ENCODE peak calls at places on chromosomes 2 and 18, in five cellular contexts. K is psoas muscle, W is fibroblast of lung, N is coronary artery, B is body of pancreas. E is an unnamed sample.

GRCh38 chr18:42418121-42418520 is 463.1 kb downstream of the PIK3C3 start:
- DNase-seq in K (no peak), W (no peak), N (no peak), B (no peak), E (no peak)

GRCh38 chr2:173448938-173449471 is 94.3 kb downstream of the CDCA7 start:
- DNase-seq in K (peak), W (peak), N (peak), B (peak), E (peak)

GRCh38 chr2:109558076-109558882 is 55.5 kb downstream of the SEPTIN10 start:
- DNase-seq in K (no peak), W (peak), N (no peak), B (peak), E (no peak)

GRCh38 chr2:424306-425172 is 136.6 kb upstream of the ALKAL2 start:
- DNase-seq in K (no peak), W (peak), N (no peak), B (no peak), E (no peak)

GRCh38 chr2:237742614-237743013 is 56.0 kb upstream of the RBM44 start:
- DNase-seq in K (no peak), W (no peak), N (no peak), B (no peak), E (no peak)

GRCh38 chr2:237084444-237084843 is 1.2 kb upstream of the COPS8 start:
- DNase-seq in K (no peak), W (no peak), N (no peak), B (no peak), E (no peak)

GRCh38 chr2:104944495-104944894 is 90.6 kb downstream of the POU3F3 start:
- DNase-seq in K (no peak), W (peak), N (no peak), B (peak), E (no peak)

GRCh38 chr2:108534577-108535379 is 508 bp downstream of the LIMS1 start:
- DNase-seq in K (peak), W (peak), N (peak), B (peak), E (peak)

GRCh38 chr18:3268306-3268705 is 6.4 kb downstream of the MYL12B start:
- DNase-seq in K (no peak), W (no peak), N (no peak), B (no peak), E (no peak)

GRCh38 chr2:124145982-124146381 is 120.9 kb downstream of the CNTNAP5 start:
- DNase-seq in K (no peak), W (no peak), N (no peak), B (no peak), E (no peak)

GRCh38 chr2:191638079-191638801 is 39.7 kb upstream of the NABP1 start:
- DNase-seq in K (no peak), W (peak), N (no peak), B (peak), E (no peak)

GRCh38 chr2:3520591-3520990 is 1.3 kb upstream of the ADI1 start:
- DNase-seq in K (no peak), W (no peak), N (peak), B (no peak), E (no peak)

GRCh38 chr2:240812721-240813120 is 7.3 kb downstream of the KIF1A start:
- DNase-seq in K (no peak), W (no peak), N (peak), B (no peak), E (peak)

GRCh38 chr2:8392098-8392844 is 289.6 kb upstream of the ID2 start:
- DNase-seq in K (no peak), W (no peak), N (no peak), B (no peak), E (no peak)

GRCh38 chr2:40096360-40096759 is 317.3 kb upstream of the THUMPD2 start:
- DNase-seq in K (no peak), W (peak), N (no peak), B (no peak), E (no peak)

GRCh38 chr2:135963841-135964240 is 21.6 kb downstream of the DARS1 start:
- DNase-seq in K (no peak), W (peak), N (no peak), B (no peak), E (no peak)

GRCh38 chr2:64792995-64793639 is 139.4 kb upstream of the SERTAD2 start:
- DNase-seq in K (no peak), W (peak), N (no peak), B (no peak), E (no peak)

GRCh38 chr18:55763298-55763697 is 175.3 kb upstream of the TCF4 start:
- DNase-seq in K (no peak), W (peak), N (no peak), B (no peak), E (no peak)

GRCh38 chr2:231666171-231667095 is 41.9 kb upstream of the PTMA start:
- DNase-seq in K (peak), W (peak), N (peak), B (peak), E (peak)

GRCh38 chr2:37230581-37230980 is 815 bp downstream of the CEBPZ start:
- DNase-seq in K (no peak), W (peak), N (no peak), B (no peak), E (no peak)

GRCh38 chr2:46275995-46276394 is 21.2 kb upstream of the EPAS1 start:
- DNase-seq in K (peak), W (peak), N (no peak), B (peak), E (peak)

GRCh38 chr2:237207641-237208040 is 122.0 kb downstream of the COPS8 start:
- DNase-seq in K (peak), W (peak), N (peak), B (peak), E (no peak)

GRCh38 chr18:494602-494983 is 5.9 kb downstream of the COLEC12 start:
- DNase-seq in K (no peak), W (peak), N (no peak), B (no peak), E (no peak)

GRCh38 chr2:209391776-209392401 is 32.0 kb upstream of the MAP2 start:
- DNase-seq in K (no peak), W (peak), N (no peak), B (no peak), E (no peak)

GRCh38 chr2:101773137-101773536 is 75.6 kb downstream of the MAP4K4 start:
- DNase-seq in K (no peak), W (no peak), N (no peak), B (no peak), E (no peak)

GRCh38 chr2:186516396-186516795 is 30.3 kb downstream of the ZC3H15 start:
- DNase-seq in K (no peak), W (no peak), N (no peak), B (no peak), E (no peak)

GRCh38 chr2:174337337-174338154 is 2.8 kb downstream of the SP9 start:
- DNase-seq in K (no peak), W (peak), N (no peak), B (no peak), E (peak)

GRCh38 chr2:217338306-217338916 is 478.5 kb upstream of the TNP1 start:
- DNase-seq in K (no peak), W (peak), N (no peak), B (no peak), E (no peak)

GRCh38 chr2:237458519-237458918 is 28.5 kb upstream of the MLPH start:
- DNase-seq in K (no peak), W (no peak), N (no peak), B (no peak), E (no peak)

GRCh38 chr2:236799391-236800048 is 229.9 kb downstream of the ACKR3 start:
- DNase-seq in K (no peak), W (no peak), N (no peak), B (no peak), E (no peak)

GRCh38 chr2:181468313-181468712 is 11.1 kb downstream of the ITGA4 start:
- DNase-seq in K (no peak), W (peak), N (no peak), B (no peak), E (no peak)

GRCh38 chr2:877747-878146 is 72.9 kb upstream of the SNTG2 start:
- DNase-seq in K (no peak), W (no peak), N (peak), B (no peak), E (no peak)

GRCh38 chr18:70288171-70288850 is 534 bp upstream of the SOCS6 start:
- DNase-seq in K (peak), W (peak), N (peak), B (peak), E (no peak)

GRCh38 chr2:172978053-172978383 is 97.6 kb upstream of the MAP3K20 start:
- DNase-seq in K (no peak), W (no peak), N (no peak), B (no peak), E (no peak)

GRCh38 chr18:42338683-42339082 is 383.6 kb downstream of the PIK3C3 start:
- DNase-seq in K (no peak), W (peak), N (no peak), B (no peak), E (no peak)

GRCh38 chr2:226649201-226649600 is 150.4 kb downstream of the IRS1 start:
- DNase-seq in K (no peak), W (no peak), N (no peak), B (no peak), E (no peak)

GRCh38 chr18:75546964-75547363 is 119.5 kb upstream of the SMIM21 start:
- DNase-seq in K (no peak), W (no peak), N (no peak), B (no peak), E (no peak)

GRCh38 chr2:175931751-175932295 is 70.2 kb downstream of the LNPK start:
- DNase-seq in K (no peak), W (peak), N (no peak), B (no peak), E (no peak)

GRCh38 chr2:147869934-147870333 is 25.1 kb downstream of the ACVR2A start:
- DNase-seq in K (no peak), W (no peak), N (no peak), B (no peak), E (no peak)

GRCh38 chr2:28750316-28751101 is 1.1 kb upstream of the PPP1CB start:
- DNase-seq in K (no peak), W (peak), N (no peak), B (peak), E (no peak)

GRCh38 chr2:28745225-28745624 is 6.4 kb upstream of the PPP1CB start:
- DNase-seq in K (no peak), W (no peak), N (no peak), B (no peak), E (no peak)

GRCh38 chr2:28748176-28748575 is 3.5 kb upstream of the PPP1CB start:
- DNase-seq in K (no peak), W (no peak), N (no peak), B (no peak), E (no peak)

GRCh38 chr2:28746504-28747111 is 5.0 kb upstream of the PPP1CB start:
- DNase-seq in K (no peak), W (no peak), N (no peak), B (no peak), E (no peak)

GRCh38 chr2:28747714-28748113 is 3.9 kb upstream of the PPP1CB start:
- DNase-seq in K (no peak), W (no peak), N (no peak), B (no peak), E (no peak)
- H3K27ac ChIP-seq in K (peak), W (no peak), N (peak), B (peak), E (no peak)

GRCh38 chr2:239519921-239520585 is 119.2 kb upstream of the HDAC4 start:
- DNase-seq in K (peak), W (no peak), N (no peak), B (no peak), E (peak)
- H3K27ac ChIP-seq in K (no peak), W (no peak), N (no peak), B (no peak), E (no peak)

GRCh38 chr18:58871514-58872490 is 7.1 kb downstream of the ZNF532 start:
- DNase-seq in K (no peak), W (no peak), N (no peak), B (no peak), E (no peak)
- H3K27ac ChIP-seq in K (no peak), W (peak), N (peak), B (no peak), E (no peak)

GRCh38 chr2:234254783-234255521 is 204.4 kb downstream of the SPP2 start:
- DNase-seq in K (no peak), W (peak), N (no peak), B (no peak), E (no peak)
- H3K27ac ChIP-seq in K (no peak), W (no peak), N (no peak), B (no peak), E (no peak)

DNA sequence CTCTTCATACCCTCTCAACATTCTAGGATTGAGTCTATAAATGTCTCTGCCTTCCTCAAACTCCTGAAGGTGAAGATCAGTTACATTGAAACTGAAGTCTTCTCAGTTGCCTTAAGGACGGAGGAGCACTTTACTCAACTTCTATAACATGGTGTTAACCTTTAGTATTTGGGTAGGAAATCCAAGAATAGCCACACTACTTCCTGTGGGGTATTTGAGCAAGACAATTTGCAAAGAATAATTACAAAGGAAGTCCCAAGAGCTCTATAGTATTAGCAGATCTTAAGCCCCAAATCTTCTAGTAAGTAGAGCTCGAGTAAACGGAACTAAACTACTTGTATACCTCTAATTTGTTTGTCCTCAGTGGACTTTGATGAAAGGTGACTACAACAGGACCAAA is 80.9 kb downstream of the SP100 start:
- DNase-seq in K (no peak), W (no peak), N (no peak), B (no peak), E (no peak)
- H3K27ac ChIP-seq in K (no peak), W (no peak), N (no peak), B (no peak), E (peak)

GRCh38 chr2:96961551-96961950 is 24.8 kb downstream of the FAM178B start:
- DNase-seq in K (peak), W (no peak), N (no peak), B (no peak), E (peak)

GRCh38 chr2:96964221-96964905 is 22.0 kb downstream of the FAM178B start:
- DNase-seq in K (no peak), W (no peak), N (no peak), B (no peak), E (peak)

GRCh38 chr2:96963316-96963715 is 23.1 kb downstream of the FAM178B start:
- DNase-seq in K (no peak), W (no peak), N (no peak), B (no peak), E (peak)

GRCh38 chr2:96960956-96961350 is 25.4 kb downstream of the FAM178B start:
- DNase-seq in K (no peak), W (no peak), N (no peak), B (no peak), E (no peak)

DNA sequence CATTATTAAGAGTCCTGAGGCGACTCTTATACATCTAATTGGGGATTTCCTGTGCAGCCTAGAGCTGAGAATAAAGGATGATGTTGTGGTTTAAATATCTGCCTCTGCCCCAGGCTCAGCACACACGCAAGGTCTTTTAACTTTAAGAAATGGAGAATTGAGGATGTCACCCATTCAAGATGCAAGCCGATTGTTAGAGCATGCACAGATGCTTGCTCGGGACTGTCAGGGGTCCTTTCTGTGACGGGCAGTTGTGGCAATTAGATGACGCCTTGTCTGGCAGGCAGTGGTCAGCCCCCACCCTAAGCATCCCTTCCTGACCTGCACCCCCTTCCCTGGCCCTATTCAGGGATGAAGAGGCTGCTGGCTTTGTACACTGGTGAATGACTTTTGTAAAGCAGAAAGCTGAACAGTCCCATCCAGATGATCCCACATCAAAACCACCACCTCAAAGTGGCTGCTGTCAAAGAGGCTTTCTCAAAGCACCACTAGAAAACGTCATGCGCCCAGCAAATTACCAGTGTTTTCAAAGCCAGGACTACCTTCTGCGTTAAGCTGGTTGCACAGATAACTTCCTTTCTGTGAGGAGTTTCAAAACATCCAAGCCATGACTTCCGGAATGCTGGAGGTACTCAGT is 23.7 kb downstream of the FAM178B start:
- DNase-seq in K (peak), W (no peak), N (no peak), B (no peak), E (peak)
- H3K27ac ChIP-seq in K (no peak), W (no peak), N (no peak), B (no peak), E (no peak)

DNA sequence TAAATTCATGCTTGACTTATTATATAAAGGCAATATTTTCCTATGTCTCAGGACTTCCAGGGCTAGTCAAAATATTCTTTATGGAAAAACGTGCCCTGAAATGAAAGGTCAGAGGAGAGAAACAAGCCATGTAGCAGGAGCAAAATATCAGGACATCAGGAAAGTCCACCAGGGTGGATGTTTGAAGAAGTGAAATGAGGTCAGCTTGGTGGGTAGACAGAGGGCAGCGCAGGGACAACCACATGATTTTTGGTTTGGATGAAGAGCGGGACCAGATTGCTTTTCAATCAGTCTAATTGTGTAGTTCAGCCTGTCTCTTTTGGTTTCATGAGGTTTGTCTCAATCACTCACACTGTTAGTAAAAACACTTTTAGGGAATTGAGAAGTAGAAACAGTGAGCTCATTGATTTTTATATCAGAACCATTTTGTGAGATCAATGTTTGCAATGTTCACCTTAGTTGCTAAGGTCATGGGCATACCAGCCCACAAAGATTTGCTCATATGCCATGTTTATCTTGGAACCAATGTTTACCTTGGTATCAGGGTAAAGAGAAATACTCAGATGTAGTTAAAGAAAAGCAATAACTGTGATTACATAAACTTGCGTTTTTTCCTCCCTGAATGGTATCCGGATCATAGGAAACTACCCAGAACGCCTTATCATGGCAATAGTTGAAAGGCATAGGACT is 32.1 kb downstream of the GKN2 start:
- DNase-seq in K (no peak), W (no peak), N (no peak), B (no peak), E (no peak)
- H3K27ac ChIP-seq in K (no peak), W (no peak), N (no peak), B (peak), E (no peak)